ENCODE peak calls at places on chromosomes 16 and 17, in six cellular contexts. O is hepatocyte, V is endothelial cell of umbilical vein, Y is GM12878, S is GM23248, W is PC-9. N is an unnamed sample. For H3K79me2, the result is how much of the 10 kb centered on the place peaks cover.

GRCh38 chr16:80968386-80969113 is 38.1 kb downstream of the CMC2 start:
- DNase-seq in W (no peak), V (peak), S (peak), O (peak), Y (no peak), N (peak)

GRCh38 chr17:8153550-8153956 is 1.3 kb upstream of the PER1 start:
- DNase-seq in Y (no peak), S (peak), V (peak), W (no peak), O (peak), N (peak)

GRCh38 chr17:13067629-13068303 is 49.9 kb upstream of the ELAC2 start:
- DNase-seq in W (no peak), O (no peak), S (peak), V (no peak), Y (no peak), N (no peak)

GRCh38 chr16:57906385-57907316 is 64.3 kb downstream of the CNGB1 start:
- DNase-seq in Y (no peak), O (no peak), V (peak), W (no peak), S (peak), N (peak)

GRCh38 chr17:30093463-30094147 is 23.0 kb upstream of the NSRP1 start:
- DNase-seq in W (peak), V (peak), S (peak), Y (peak), O (peak), N (peak)

GRCh38 chr16:74472010-74472409 is 50.7 kb upstream of the CLEC18B start:
- DNase-seq in S (no peak), O (no peak), W (no peak), V (no peak), Y (no peak), N (no peak)

GRCh38 chr17:79633154-79633553 is 22.3 kb upstream of the RBFOX3 start:
- DNase-seq in S (no peak), O (no peak), V (no peak), W (no peak), Y (no peak), N (no peak)

GRCh38 chr17:21007646-21008045 is 35.2 kb downstream of the USP22 start:
- DNase-seq in V (no peak), W (no peak), O (no peak), Y (no peak), S (no peak), N (no peak)

GRCh38 chr17:56809820-56810179 is 23.9 kb downstream of the C17orf67 start:
- DNase-seq in S (no peak), V (no peak), W (no peak), O (no peak), Y (no peak), N (no peak)

GRCh38 chr16:84511180-84511800 is 6.8 kb upstream of the MEAK7 start:
- DNase-seq in V (peak), W (peak), O (peak), Y (peak), S (peak), N (peak)

GRCh38 chr16:84478172-84478948 is 26.1 kb downstream of the MEAK7 start:
- DNase-seq in S (peak), Y (no peak), W (no peak), V (no peak), O (peak), N (peak)

GRCh38 chr16:13829712-13830304 is 90.1 kb upstream of the ERCC4 start:
- DNase-seq in O (no peak), V (no peak), Y (no peak), W (no peak), S (no peak), N (no peak)

GRCh38 chr16:81720973-81721907 is 57.9 kb upstream of the PLCG2 start:
- DNase-seq in W (no peak), S (no peak), Y (no peak), V (no peak), O (no peak), N (no peak)

GRCh38 chr17:38415250-38416194 is 12.7 kb upstream of the ARHGAP23 start:
- DNase-seq in W (no peak), O (peak), S (peak), V (no peak), Y (peak), N (no peak)

GRCh38 chr16:79437764-79438728 is 162.5 kb downstream of the MAF start:
- DNase-seq in S (no peak), O (peak), Y (no peak), V (no peak), W (no peak), N (no peak)

GRCh38 chr17:51643702-51644490 is 383.6 kb downstream of the UTP18 start:
- DNase-seq in V (no peak), S (no peak), W (no peak), Y (no peak), O (no peak), N (no peak)

GRCh38 chr17:80898706-80899105 is 92.9 kb upstream of the CHMP6 start:
- DNase-seq in W (no peak), V (no peak), Y (no peak), S (no peak), O (no peak), N (no peak)

GRCh38 chr17:73028311-73028755 is 64.2 kb downstream of the SLC39A11 start:
- DNase-seq in S (peak), W (no peak), V (no peak), Y (no peak), O (peak), N (peak)

GRCh38 chr16:86662740-86663139 is 84.4 kb downstream of the FOXL1 start:
- DNase-seq in S (no peak), O (no peak), W (no peak), V (no peak), Y (no peak), N (no peak)

GRCh38 chr17:8110907-8111306 is 7.4 kb downstream of the ALOXE3 start:
- DNase-seq in S (no peak), V (no peak), O (no peak), W (no peak), Y (no peak), N (no peak)

GRCh38 chr17:48494335-48494734 is 36.5 kb downstream of the HOXB1 start:
- DNase-seq in W (no peak), Y (no peak), V (no peak), O (no peak), S (peak), N (peak)

GRCh38 chr16:71930013-71930563 is 34.8 kb downstream of the IST1 start:
- DNase-seq in W (no peak), Y (no peak), S (peak), V (no peak), O (no peak), N (no peak)

GRCh38 chr17:38751144-38751802 is 1.3 kb upstream of the PSMB3 start:
- DNase-seq in S (peak), V (no peak), W (no peak), O (peak), Y (no peak), N (no peak)

GRCh38 chr16:78743556-78743955 is 644.1 kb downstream of the WWOX start:
- DNase-seq in Y (no peak), W (no peak), V (no peak), O (no peak), S (no peak), N (no peak)

GRCh38 chr16:20291807-20292206 is 35.5 kb downstream of the GP2 start:
- DNase-seq in V (no peak), W (no peak), Y (no peak), S (no peak), O (no peak), N (no peak)

GRCh38 chr17:27414271-27414670 is 42.0 kb upstream of the KSR1 start:
- DNase-seq in V (no peak), O (no peak), Y (no peak), S (peak), W (no peak), N (peak)

GRCh38 chr17:13947499-13947898 is 121.8 kb upstream of the COX10 start:
- DNase-seq in O (no peak), S (no peak), V (no peak), Y (no peak), W (no peak), N (no peak)

GRCh38 chr16:30124985-30125379 is 2.0 kb upstream of the MAPK3 start:
- DNase-seq in S (no peak), Y (no peak), V (no peak), O (no peak), W (no peak), N (no peak)

GRCh38 chr16:53053967-53054669 is 673 bp upstream of the CHD9 start:
- DNase-seq in Y (no peak), W (no peak), O (peak), V (no peak), S (peak), N (peak)

GRCh38 chr16:29852654-29853053 is 10.4 kb downstream of the CDIPT start:
- DNase-seq in V (peak), S (peak), Y (no peak), O (no peak), W (no peak), N (peak)

GRCh38 chr17:44384281-44384822 is 5.1 kb downstream of the ITGA2B start:
- DNase-seq in Y (no peak), O (no peak), W (no peak), S (no peak), V (no peak), N (no peak)
- H3K4me3 ChIP-seq in Y (no peak), O (no peak), W (no peak), S (peak), V (no peak), N (no peak)

DNA sequence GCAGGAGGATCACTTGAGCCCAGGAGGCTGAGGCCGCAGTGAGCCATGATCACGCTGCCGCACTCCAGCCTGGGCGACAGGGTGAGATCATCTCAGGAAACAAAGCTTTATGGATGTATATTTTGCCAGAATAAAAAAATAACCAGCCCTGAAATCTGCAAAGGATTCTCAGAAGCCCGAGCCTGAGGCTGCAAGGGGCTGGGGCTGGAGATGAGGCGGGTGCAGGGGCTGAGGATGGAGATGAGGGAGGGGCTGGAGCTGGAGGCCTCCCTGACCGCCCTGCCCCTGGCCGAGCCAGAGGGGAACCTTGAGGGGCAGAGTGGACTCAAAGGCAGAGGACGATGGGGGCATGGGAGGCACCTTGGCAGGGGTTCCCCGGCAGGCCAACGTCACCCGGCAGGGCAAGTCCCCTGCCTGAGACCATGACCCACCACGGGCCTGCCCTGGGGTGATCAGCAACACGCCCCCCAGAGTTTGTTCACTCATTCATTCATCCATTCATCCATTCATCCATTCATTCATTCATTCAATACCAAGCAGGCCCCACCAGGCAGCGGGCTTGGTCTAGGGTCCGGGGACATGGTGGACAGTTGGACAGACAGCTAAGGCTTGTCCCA is 32.5 kb downstream of the PIEZO1 start:
- DNase-seq in O (no peak), V (no peak), W (no peak), S (no peak), Y (no peak), N (no peak)
- H3K79me2 ChIP-seq in O (under half), V (half or more), W (under half), S (half or more), Y (under half), N (half or more)

GRCh38 chr17:16484445-16485169 is 7.4 kb downstream of the LRRC75A start:
- DNase-seq in V (peak), O (no peak), S (no peak), Y (no peak), W (no peak), N (no peak)
- H3K4me3 ChIP-seq in V (no peak), O (no peak), S (peak), Y (no peak), W (no peak), N (peak)

GRCh38 chr16:70551788-70552187 is 28.2 kb downstream of the SF3B3 start:
- DNase-seq in V (no peak), O (no peak), Y (no peak), S (no peak), W (no peak), N (no peak)

GRCh38 chr16:70553175-70553574 is 29.6 kb downstream of the SF3B3 start:
- DNase-seq in Y (no peak), O (no peak), S (peak), W (peak), V (no peak), N (peak)

GRCh38 chr16:70553645-70554044 is 30.0 kb downstream of the SF3B3 start:
- DNase-seq in V (no peak), Y (no peak), S (peak), O (no peak), W (peak), N (peak)

GRCh38 chr16:70552675-70553074 is 29.1 kb downstream of the SF3B3 start:
- DNase-seq in Y (no peak), S (no peak), V (no peak), W (no peak), O (no peak), N (peak)

DNA sequence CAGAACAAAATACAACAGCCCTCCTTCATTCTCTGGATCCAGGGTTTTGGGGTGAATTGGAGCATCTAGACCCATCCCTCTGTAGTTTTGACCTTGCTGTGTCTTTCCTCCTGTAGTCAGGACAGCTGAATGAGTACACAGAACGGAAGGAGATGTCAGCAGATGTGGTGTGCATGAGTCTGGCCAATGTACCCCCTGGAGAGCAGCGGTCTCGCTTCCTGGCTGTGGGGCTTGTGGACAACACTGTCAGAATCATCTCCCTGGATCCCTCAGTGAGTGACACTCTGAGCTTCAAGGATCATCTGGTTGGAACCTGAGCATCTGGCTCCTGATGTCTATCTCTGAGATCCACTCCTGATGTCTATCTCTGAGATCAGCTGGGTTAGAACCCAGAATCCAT is 32.4 kb downstream of the SF3B3 start:
- DNase-seq in W (no peak), Y (no peak), V (no peak), S (no peak), O (no peak), N (no peak)
- H3K79me2 ChIP-seq in W (half or more), Y (under half), V (half or more), S (half or more), O (under half), N (under half)

DNA sequence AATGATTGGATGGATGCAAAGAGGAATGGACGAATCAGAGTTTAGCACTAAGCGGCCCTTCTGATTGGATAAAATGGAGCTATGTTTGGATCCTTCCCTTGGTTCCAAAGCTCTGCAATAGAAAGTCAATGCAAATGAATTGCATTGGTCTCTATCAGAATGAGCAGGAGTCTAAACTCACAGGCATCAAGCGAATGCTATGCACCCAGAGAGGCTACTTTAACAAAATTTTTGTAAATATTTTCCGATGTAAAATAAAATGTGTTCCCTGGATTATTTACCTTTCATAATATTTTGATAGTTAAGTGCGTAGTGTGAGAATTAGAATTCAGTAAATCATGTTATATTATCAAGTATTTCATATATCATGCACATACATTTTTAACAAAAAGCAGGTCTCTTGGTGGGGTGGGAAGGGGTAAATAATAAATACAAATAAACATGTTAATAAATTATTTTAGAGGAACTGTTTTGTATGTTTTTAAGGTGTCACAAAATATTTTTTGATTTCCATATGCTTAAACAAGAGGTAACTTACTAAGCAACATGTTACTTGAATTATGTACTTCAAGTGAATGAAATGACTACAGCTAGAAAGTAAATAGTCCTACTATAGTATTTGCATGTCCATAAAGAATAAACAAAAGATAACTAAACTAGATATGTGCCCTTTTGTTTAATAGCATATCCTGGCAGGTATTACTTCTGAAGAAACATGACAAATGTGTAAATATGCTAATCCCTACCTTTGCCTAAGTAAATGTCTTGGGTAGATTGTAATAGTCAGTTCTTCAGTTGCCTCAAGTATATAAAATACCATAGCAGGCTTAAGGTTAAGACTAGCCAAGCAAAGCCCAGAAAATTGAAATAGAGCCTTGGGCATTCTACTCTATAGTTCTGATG is 4.4 kb upstream of the UNK start:
- DNase-seq in W (no peak), S (no peak), Y (no peak), V (no peak), O (no peak), N (no peak)
- H3K4me3 ChIP-seq in W (peak), S (peak), Y (no peak), V (peak), O (no peak), N (peak)

GRCh38 chr17:66810951-66811682 is 23.8 kb upstream of the CACNG5 start:
- DNase-seq in O (no peak), W (no peak), V (no peak), S (no peak), Y (no peak), N (no peak)
- H3K79me2 ChIP-seq in O (under half), W (under half), V (under half), S (under half), Y (under half), N (under half)

GRCh38 chr17:44959821-44960523 is 8.1 kb downstream of the C1QL1 start:
- DNase-seq in Y (no peak), V (no peak), W (no peak), O (no peak), S (no peak), N (no peak)
- H3K4me3 ChIP-seq in Y (no peak), V (no peak), W (no peak), O (no peak), S (no peak), N (no peak)

GRCh38 chr16:54688339-54688738 is 242.3 kb upstream of the IRX5 start:
- DNase-seq in O (no peak), V (no peak), S (no peak), W (no peak), Y (no peak), N (no peak)
- H3K79me2 ChIP-seq in O (under half), V (under half), S (under half), W (under half), Y (under half), N (under half)

GRCh38 chr16:31879937-31880321 is 6.3 kb downstream of the ZNF267 start:
- DNase-seq in O (no peak), V (no peak), W (no peak), Y (no peak), S (no peak), N (no peak)

GRCh38 chr16:31877876-31878642 is 4.5 kb downstream of the ZNF267 start:
- DNase-seq in Y (no peak), V (no peak), S (no peak), O (no peak), W (no peak), N (no peak)

GRCh38 chr16:31875112-31875803 is 1.7 kb downstream of the ZNF267 start:
- DNase-seq in Y (no peak), S (peak), W (no peak), V (peak), O (no peak), N (peak)

GRCh38 chr16:31874354-31875111 is 926 bp downstream of the ZNF267 start:
- DNase-seq in O (peak), W (peak), S (peak), Y (peak), V (peak), N (peak)

GRCh38 chr16:31876955-31877828 is 3.6 kb downstream of the ZNF267 start:
- DNase-seq in V (peak), Y (peak), O (peak), W (peak), S (peak), N (peak)
- H3K4me3 ChIP-seq in V (no peak), Y (peak), O (no peak), W (peak), S (peak), N (no peak)

GRCh38 chr17:50055055-50055425 is 870 bp upstream of the ITGA3 start:
- DNase-seq in W (peak), V (peak), Y (no peak), O (peak), S (peak), N (peak)
- H3K79me2 ChIP-seq in W (half or more), V (under half), Y (under half), O (under half), S (half or more), N (under half)

N was measured in fibroblast of lung.